ENCODE peak calls at places on chromosomes 13 and 19, in nine cellular contexts. One of them, this sample, is unnamed.

GRCh38 chr19:46907880-46908279 is 47.1 kb downstream of the ARHGAP35 start:
- DNase-seq in lower leg skin: peak
- DNase-seq in fibroblast of lung: no peak
- DNase-seq in tibial artery: peak
- DNase-seq in body of pancreas: peak
- DNase-seq in heart left ventricle: peak
- DNase-seq in WTC11: no peak
- DNase-seq in astrocyte: no peak
- DNase-seq in tibial nerve: no peak
- DNase-seq in this sample: peak

GRCh38 chr13:37640499-37640898 is 41.9 kb upstream of the POSTN start:
- DNase-seq in tibial artery: no peak
- DNase-seq in lower leg skin: no peak
- DNase-seq in fibroblast of lung: peak
- DNase-seq in tibial nerve: no peak
- DNase-seq in body of pancreas: no peak
- DNase-seq in WTC11: peak
- DNase-seq in astrocyte: peak
- DNase-seq in heart left ventricle: no peak
- DNase-seq in this sample: peak

GRCh38 chr19:45643024-45643926 is 4.1 kb upstream of the EML2 start:
- DNase-seq in heart left ventricle: peak
- DNase-seq in tibial artery: peak
- DNase-seq in lower leg skin: peak
- DNase-seq in body of pancreas: peak
- DNase-seq in WTC11: peak
- DNase-seq in astrocyte: peak
- DNase-seq in tibial nerve: peak
- DNase-seq in fibroblast of lung: peak
- DNase-seq in this sample: peak

GRCh38 chr19:46133101-46133627 is 8.7 kb upstream of the IGFL3 start:
- DNase-seq in tibial nerve: peak
- DNase-seq in WTC11: peak
- DNase-seq in heart left ventricle: no peak
- DNase-seq in body of pancreas: peak
- DNase-seq in astrocyte: peak
- DNase-seq in fibroblast of lung: peak
- DNase-seq in lower leg skin: peak
- DNase-seq in tibial artery: no peak
- DNase-seq in this sample: peak

GRCh38 chr13:45446181-45446580 is 18.6 kb upstream of the COG3 start:
- DNase-seq in heart left ventricle: no peak
- DNase-seq in tibial nerve: no peak
- DNase-seq in tibial artery: no peak
- DNase-seq in fibroblast of lung: peak
- DNase-seq in WTC11: no peak
- DNase-seq in astrocyte: peak
- DNase-seq in lower leg skin: peak
- DNase-seq in body of pancreas: no peak
- DNase-seq in this sample: no peak

GRCh38 chr13:29441301-29441700 is 154.2 kb downstream of the SLC7A1 start:
- DNase-seq in tibial nerve: no peak
- DNase-seq in heart left ventricle: no peak
- DNase-seq in tibial artery: no peak
- DNase-seq in lower leg skin: no peak
- DNase-seq in fibroblast of lung: no peak
- DNase-seq in WTC11: no peak
- DNase-seq in body of pancreas: no peak
- DNase-seq in astrocyte: no peak
- DNase-seq in this sample: no peak

GRCh38 chr19:34319785-34320184 is 45.2 kb upstream of the GPI start:
- DNase-seq in fibroblast of lung: peak
- DNase-seq in lower leg skin: no peak
- DNase-seq in tibial nerve: peak
- DNase-seq in heart left ventricle: no peak
- DNase-seq in astrocyte: peak
- DNase-seq in WTC11: no peak
- DNase-seq in tibial artery: no peak
- DNase-seq in body of pancreas: no peak
- DNase-seq in this sample: no peak

GRCh38 chr13:100434010-100434763 is 154.4 kb downstream of the GGACT start:
- DNase-seq in astrocyte: peak
- DNase-seq in WTC11: no peak
- DNase-seq in tibial artery: no peak
- DNase-seq in tibial nerve: no peak
- DNase-seq in fibroblast of lung: peak
- DNase-seq in lower leg skin: no peak
- DNase-seq in heart left ventricle: no peak
- DNase-seq in body of pancreas: no peak
- DNase-seq in this sample: no peak

GRCh38 chr19:39150807-39151206 is 25.2 kb downstream of the PAK4 start:
- DNase-seq in lower leg skin: no peak
- DNase-seq in heart left ventricle: no peak
- DNase-seq in tibial nerve: no peak
- DNase-seq in fibroblast of lung: no peak
- DNase-seq in body of pancreas: no peak
- DNase-seq in tibial artery: no peak
- DNase-seq in WTC11: no peak
- DNase-seq in astrocyte: no peak
- DNase-seq in this sample: no peak

GRCh38 chr13:46079770-46080169 is 25.1 kb downstream of the CPB2 start:
- DNase-seq in WTC11: no peak
- DNase-seq in body of pancreas: no peak
- DNase-seq in lower leg skin: no peak
- DNase-seq in astrocyte: no peak
- DNase-seq in heart left ventricle: no peak
- DNase-seq in fibroblast of lung: no peak
- DNase-seq in tibial artery: no peak
- DNase-seq in tibial nerve: no peak
- DNase-seq in this sample: no peak

GRCh38 chr13:45370922-45371406 is 30.0 kb upstream of the TPT1 start:
- DNase-seq in tibial artery: peak
- DNase-seq in fibroblast of lung: peak
- DNase-seq in body of pancreas: peak
- DNase-seq in WTC11: peak
- DNase-seq in tibial nerve: peak
- DNase-seq in astrocyte: peak
- DNase-seq in lower leg skin: peak
- DNase-seq in heart left ventricle: peak
- DNase-seq in this sample: peak

GRCh38 chr13:38366954-38367645 is 17.4 kb downstream of the UFM1 start:
- DNase-seq in lower leg skin: no peak
- DNase-seq in astrocyte: peak
- DNase-seq in WTC11: no peak
- DNase-seq in heart left ventricle: no peak
- DNase-seq in tibial nerve: no peak
- DNase-seq in body of pancreas: no peak
- DNase-seq in fibroblast of lung: peak
- DNase-seq in tibial artery: no peak
- DNase-seq in this sample: no peak

GRCh38 chr19:3278294-3278693 is 53.8 kb downstream of the CELF5 start:
- DNase-seq in WTC11: no peak
- DNase-seq in tibial nerve: no peak
- DNase-seq in astrocyte: no peak
- DNase-seq in heart left ventricle: no peak
- DNase-seq in tibial artery: no peak
- DNase-seq in body of pancreas: no peak
- DNase-seq in fibroblast of lung: no peak
- DNase-seq in lower leg skin: no peak
- DNase-seq in this sample: no peak

GRCh38 chr19:48720613-48721296 is 1.2 kb upstream of the MAMSTR start:
- DNase-seq in body of pancreas: peak
- DNase-seq in astrocyte: peak
- DNase-seq in fibroblast of lung: peak
- DNase-seq in tibial artery: peak
- DNase-seq in heart left ventricle: peak
- DNase-seq in tibial nerve: peak
- DNase-seq in WTC11: peak
- DNase-seq in lower leg skin: peak
- DNase-seq in this sample: peak

GRCh38 chr19:5891572-5891937 is 12.0 kb downstream of the NDUFA11 start:
- DNase-seq in heart left ventricle: no peak
- DNase-seq in astrocyte: no peak
- DNase-seq in fibroblast of lung: no peak
- DNase-seq in body of pancreas: no peak
- DNase-seq in lower leg skin: no peak
- DNase-seq in WTC11: no peak
- DNase-seq in tibial nerve: no peak
- DNase-seq in tibial artery: no peak
- DNase-seq in this sample: no peak

GRCh38 chr13:23411706-23412105 is 21.8 kb downstream of the SACS start:
- DNase-seq in lower leg skin: peak
- DNase-seq in tibial artery: no peak
- DNase-seq in heart left ventricle: peak
- DNase-seq in WTC11: no peak
- DNase-seq in tibial nerve: no peak
- DNase-seq in body of pancreas: no peak
- DNase-seq in fibroblast of lung: no peak
- DNase-seq in astrocyte: no peak
- DNase-seq in this sample: no peak

DNA sequence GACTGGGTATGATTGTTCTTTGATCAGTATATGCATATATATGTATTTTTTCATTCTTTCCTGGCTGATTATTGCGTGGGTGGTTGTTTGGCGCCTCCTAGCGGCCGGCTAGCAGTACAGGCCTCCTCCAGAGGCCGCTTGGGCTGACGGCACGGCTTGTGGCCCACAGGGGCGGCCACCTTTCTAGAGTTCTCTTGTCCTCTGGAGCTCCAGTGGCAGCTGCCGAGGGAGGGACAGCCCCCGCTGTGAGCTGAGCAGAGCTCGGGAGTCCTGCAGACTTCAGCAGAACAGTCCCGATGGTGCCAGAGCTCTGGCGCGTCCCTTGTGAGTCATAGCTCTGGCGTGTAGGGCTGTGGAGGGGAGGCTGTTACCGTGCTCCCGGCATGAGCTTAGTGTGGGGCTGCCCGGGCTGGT is 22.5 kb upstream of the ZNF429 start:
- DNase-seq in tibial nerve: no peak
- DNase-seq in astrocyte: peak
- DNase-seq in tibial artery: peak
- DNase-seq in lower leg skin: peak
- DNase-seq in fibroblast of lung: peak
- DNase-seq in body of pancreas: peak
- DNase-seq in heart left ventricle: peak
- DNase-seq in WTC11: peak
- DNase-seq in this sample: peak
- TF ChIP-seq CTCF in tibial nerve: peak
- TF ChIP-seq CTCF in astrocyte: no peak
- TF ChIP-seq CTCF in tibial artery: peak
- TF ChIP-seq CTCF in lower leg skin: no peak
- TF ChIP-seq CTCF in fibroblast of lung: peak
- TF ChIP-seq CTCF in body of pancreas: peak
- TF ChIP-seq CTCF in heart left ventricle: peak
- TF ChIP-seq CTCF in WTC11: peak
- TF ChIP-seq CTCF in this sample: peak

DNA sequence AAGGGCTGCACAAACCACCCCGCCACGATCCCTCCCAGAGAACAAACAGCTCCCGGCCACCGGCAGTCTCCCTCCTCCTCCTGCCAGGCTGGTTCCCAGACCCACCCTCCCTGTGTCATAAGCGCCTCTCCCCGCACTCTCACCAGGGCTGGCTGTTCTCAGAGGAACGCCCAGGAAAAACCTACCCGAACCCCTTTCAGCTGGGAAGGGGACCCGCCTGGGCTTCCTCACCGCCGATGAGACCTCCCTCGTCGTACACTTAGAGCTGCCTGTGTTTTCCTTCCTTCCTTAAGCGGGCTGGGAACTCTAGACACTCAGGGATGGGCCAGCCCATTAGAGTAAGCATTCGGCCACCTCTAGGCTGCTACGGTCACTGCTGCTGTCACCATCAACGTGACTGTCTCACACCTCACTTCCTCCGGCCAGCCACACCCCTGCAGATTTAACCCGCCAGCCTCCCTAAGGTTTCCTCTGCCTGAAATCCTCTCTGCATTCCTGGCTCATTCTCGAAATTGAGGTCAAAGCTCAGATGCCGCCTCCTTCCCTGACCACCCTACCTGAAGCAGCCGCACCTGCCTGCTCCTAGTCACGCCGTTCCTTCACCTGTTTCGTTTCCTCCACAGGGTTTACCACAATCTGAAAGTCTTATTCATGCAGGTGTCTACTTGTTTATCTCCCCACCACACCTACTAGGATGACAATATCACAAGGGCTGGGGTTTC is 6.3 kb upstream of the RDH13 start:
- DNase-seq in WTC11: peak
- DNase-seq in lower leg skin: no peak
- DNase-seq in tibial nerve: no peak
- DNase-seq in body of pancreas: peak
- DNase-seq in tibial artery: no peak
- DNase-seq in fibroblast of lung: peak
- DNase-seq in astrocyte: no peak
- DNase-seq in heart left ventricle: no peak
- DNase-seq in this sample: no peak
- TF ChIP-seq CTCF in WTC11: no peak
- TF ChIP-seq CTCF in lower leg skin: no peak
- TF ChIP-seq CTCF in tibial nerve: no peak
- TF ChIP-seq CTCF in body of pancreas: no peak
- TF ChIP-seq CTCF in tibial artery: no peak
- TF ChIP-seq CTCF in fibroblast of lung: no peak
- TF ChIP-seq CTCF in astrocyte: no peak
- TF ChIP-seq CTCF in heart left ventricle: no peak
- TF ChIP-seq CTCF in this sample: no peak

DNA sequence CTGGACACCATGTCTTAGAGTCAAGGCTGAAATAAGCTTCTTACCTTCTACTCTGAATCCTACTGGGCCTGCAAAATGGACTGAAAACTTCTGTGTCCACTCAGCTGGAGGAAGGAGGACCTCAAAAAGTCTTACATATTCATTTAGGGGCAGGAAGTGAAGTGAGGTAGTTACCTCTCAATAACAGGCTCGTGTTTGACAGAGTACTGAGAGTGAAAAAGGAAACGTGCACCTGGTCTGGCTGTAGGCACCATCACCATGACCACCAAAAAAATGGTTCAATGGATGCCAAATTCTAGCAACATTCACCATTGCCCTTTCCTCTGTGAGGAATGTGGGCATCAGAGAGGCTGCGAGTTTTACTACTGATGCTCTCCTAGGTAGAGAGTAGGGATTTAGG is 176.2 kb downstream of the RFC3 start:
- DNase-seq in tibial nerve: no peak
- DNase-seq in heart left ventricle: no peak
- DNase-seq in astrocyte: no peak
- DNase-seq in body of pancreas: no peak
- DNase-seq in lower leg skin: no peak
- DNase-seq in tibial artery: no peak
- DNase-seq in WTC11: no peak
- DNase-seq in fibroblast of lung: no peak
- DNase-seq in this sample: no peak
- TF ChIP-seq CTCF in tibial nerve: no peak
- TF ChIP-seq CTCF in heart left ventricle: no peak
- TF ChIP-seq CTCF in astrocyte: no peak
- TF ChIP-seq CTCF in body of pancreas: no peak
- TF ChIP-seq CTCF in lower leg skin: no peak
- TF ChIP-seq CTCF in tibial artery: no peak
- TF ChIP-seq CTCF in WTC11: no peak
- TF ChIP-seq CTCF in fibroblast of lung: no peak
- TF ChIP-seq CTCF in this sample: no peak

DNA sequence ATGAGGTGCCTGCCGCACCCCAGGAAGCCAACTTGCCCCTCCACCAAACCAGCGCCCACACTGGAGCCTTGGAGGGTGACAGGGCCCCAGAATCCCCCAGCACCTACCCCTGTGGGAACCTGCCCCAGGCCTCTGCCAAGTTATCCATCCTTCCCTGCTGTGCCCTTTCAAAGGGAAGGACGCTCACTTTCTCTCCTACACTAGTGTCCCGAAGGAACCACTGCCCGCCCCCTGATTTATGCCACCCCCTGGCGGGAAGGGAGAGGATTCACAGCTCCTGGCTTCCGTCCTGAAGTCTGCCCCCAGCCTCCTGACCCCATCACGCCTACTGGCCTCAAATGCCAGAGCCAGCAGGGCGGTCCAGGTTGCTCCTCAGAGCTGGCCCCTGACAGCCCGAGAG is 1.4 kb downstream of the EVI5L start:
- DNase-seq in lower leg skin: no peak
- DNase-seq in heart left ventricle: no peak
- DNase-seq in WTC11: peak
- DNase-seq in tibial nerve: no peak
- DNase-seq in astrocyte: peak
- DNase-seq in tibial artery: no peak
- DNase-seq in fibroblast of lung: peak
- DNase-seq in body of pancreas: no peak
- DNase-seq in this sample: no peak
- TF ChIP-seq CTCF in lower leg skin: no peak
- TF ChIP-seq CTCF in heart left ventricle: no peak
- TF ChIP-seq CTCF in WTC11: no peak
- TF ChIP-seq CTCF in tibial nerve: peak
- TF ChIP-seq CTCF in astrocyte: peak
- TF ChIP-seq CTCF in tibial artery: no peak
- TF ChIP-seq CTCF in fibroblast of lung: peak
- TF ChIP-seq CTCF in body of pancreas: no peak
- TF ChIP-seq CTCF in this sample: peak